ENCODE peak calls at places on chromosome 18, in eight cellular contexts. L is PC-3; D is right lobe of liver; G is PC-9; K is CD8-positive, alpha-beta memory T cell; V is right atrium auricular region; I is OCI-LY7; Z is fibroblast of lung. O is an unnamed sample.

GRCh38 chr18:42801706-42802105 is 313.8 kb downstream of the RIT2 start:
- DNase-seq in K (no peak), Z (peak; percentile 59), D (no peak), V (no peak), G (no peak), I (no peak), L (no peak), O (no peak)

GRCh38 chr18:50283469-50284209 is 2.3 kb upstream of the MBD1 start:
- DNase-seq in G (no peak), I (no peak), D (peak; percentile 37), V (no peak), Z (no peak), L (no peak), K (peak; percentile 61), O (peak; percentile 43)

GRCh38 chr18:3209859-3210569 is 9.8 kb downstream of the MYOM1 start:
- DNase-seq in Z (no peak), I (no peak), L (peak; percentile 71), D (no peak), G (peak; percentile 58), V (no peak), K (no peak), O (no peak)

GRCh38 chr18:7221424-7222155 is 9.3 kb upstream of the LRRC30 start:
- DNase-seq in I (peak; percentile 33), G (peak; percentile 35), L (peak; percentile 81), Z (peak; percentile 62), V (no peak), D (peak; percentile 52), K (no peak), O (no peak)

GRCh38 chr18:9876867-9877654 is 8.7 kb upstream of the TXNDC2 start:
- DNase-seq in K (no peak), L (peak; percentile 13), V (peak; percentile 86), G (peak; percentile 96), I (no peak), D (no peak), Z (peak; percentile 93), O (no peak)

GRCh38 chr18:77008006-77008405 is 124.6 kb downstream of the MBP start:
- DNase-seq in V (no peak), D (peak; percentile 39), I (no peak), L (no peak), G (no peak), K (no peak), Z (no peak), O (no peak)

GRCh38 chr18:33269223-33269622 is 171.3 kb downstream of the CCDC178 start:
- DNase-seq in I (no peak), Z (no peak), G (no peak), L (no peak), V (no peak), D (no peak), K (no peak), O (no peak)

GRCh38 chr18:54117853-54118773 is 106.4 kb downstream of the MBD2 start:
- DNase-seq in V (no peak), D (no peak), L (no peak), Z (no peak), G (no peak), I (no peak), K (no peak), O (no peak)

GRCh38 chr18:44815108-44815507 is 134.4 kb downstream of the SETBP1 start:
- DNase-seq in I (no peak), Z (no peak), V (no peak), D (no peak), K (no peak), G (no peak), L (no peak), O (no peak)

GRCh38 chr18:73509460-73509859 is 638.2 kb downstream of the FBXO15 start:
- DNase-seq in K (no peak), D (no peak), G (no peak), I (no peak), V (no peak), Z (peak; percentile 69), L (no peak), O (no peak)

GRCh38 chr18:26057208-26057821 is 33.1 kb downstream of the SS18 start:
- DNase-seq in G (no peak), K (no peak), L (no peak), D (no peak), V (no peak), Z (peak; percentile 69), I (no peak), O (no peak)

GRCh38 chr18:77448046-77448445 is 198.4 kb downstream of the GALR1 start:
- DNase-seq in D (no peak), Z (no peak), I (no peak), G (no peak), L (no peak), V (no peak), K (no peak), O (no peak)

GRCh38 chr18:44771957-44772917 is 91.5 kb downstream of the SETBP1 start:
- DNase-seq in L (no peak), G (no peak), D (peak; percentile 75), I (no peak), Z (peak; percentile 13), K (no peak), V (no peak), O (no peak)

GRCh38 chr18:25298853-25299274 is 53.1 kb downstream of the ZNF521 start:
- DNase-seq in D (no peak), L (peak; percentile 89), V (no peak), K (no peak), I (no peak), Z (peak; percentile 93), G (no peak), O (no peak)

GRCh38 chr18:29749699-29750098 is 1292.8 kb downstream of the DSC3 start:
- DNase-seq in I (no peak), K (no peak), Z (peak; percentile 49), D (no peak), L (peak; percentile 32), V (no peak), G (no peak), O (no peak)

GRCh38 chr18:43893001-43893637 is 615.8 kb upstream of the SYT4 start:
- DNase-seq in K (no peak), Z (peak; percentile 99), D (no peak), V (no peak), G (no peak), I (no peak), L (peak; percentile 69), O (no peak)

GRCh38 chr18:3153107-3153704 is 66.6 kb downstream of the MYOM1 start:
- DNase-seq in I (no peak), Z (no peak), V (no peak), D (no peak), L (peak; percentile 22), K (no peak), G (no peak), O (no peak)

GRCh38 chr18:22113144-22113813 is 56.1 kb upstream of the GATA6 start:
- DNase-seq in Z (no peak), D (peak; percentile 97), K (no peak), G (peak; percentile 43), V (no peak), L (no peak), I (no peak), O (no peak)

DNA sequence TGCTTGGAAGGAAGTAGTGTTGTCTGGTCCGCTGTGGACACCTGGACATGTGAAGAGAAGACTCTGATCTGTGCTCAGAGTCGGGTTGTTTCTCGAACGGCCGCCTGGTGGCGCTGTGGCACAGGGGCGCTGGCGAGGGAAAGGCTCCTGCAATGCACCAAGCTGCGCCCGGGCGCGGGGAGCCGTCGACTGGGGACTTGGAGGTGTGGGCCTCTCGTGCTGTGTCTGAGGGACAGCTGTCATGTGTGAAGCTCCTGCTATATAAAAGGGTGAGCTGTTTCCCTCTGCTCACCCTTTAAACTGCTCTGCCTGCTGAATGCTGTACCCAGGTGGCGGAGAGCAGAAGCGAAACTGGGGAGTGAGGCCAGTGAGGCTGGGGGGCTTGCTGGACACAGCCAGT is 44.0 kb downstream of the GNAL start:
- DNase-seq in V (peak; percentile 79), Z (peak; percentile 38), L (peak; percentile 85), D (peak; percentile 81), K (peak; percentile 66), G (peak; percentile 51), I (peak; percentile 71), O (peak; percentile 44)
- H3K4me3 ChIP-seq in V (no peak overlapping the region), Z (peak overlapping the region; percentile 26), L (peak overlapping the region; percentile 58), D (no peak overlapping the region), K (no peak overlapping the region), G (peak overlapping the region; percentile 25), I (peak overlapping the region; percentile 21), O (no peak overlapping the region)

GRCh38 chr18:58212274-58212673 is 168.2 kb downstream of the NEDD4L start:
- DNase-seq in V (no peak), K (no peak), D (no peak), I (no peak), Z (no peak), G (no peak), L (no peak), O (no peak)

GRCh38 chr18:58207520-58208152 is 163.6 kb downstream of the NEDD4L start:
- DNase-seq in D (peak; percentile 64), V (no peak), G (no peak), K (no peak), I (no peak), Z (no peak), L (no peak), O (no peak)

GRCh38 chr18:58211510-58211909 is 167.5 kb downstream of the NEDD4L start:
- DNase-seq in V (no peak), L (no peak), I (no peak), G (no peak), K (no peak), Z (no peak), D (no peak), O (no peak)

GRCh38 chr18:58208207-58208944 is 164.3 kb downstream of the NEDD4L start:
- DNase-seq in Z (peak; percentile 45), I (no peak), L (peak; percentile 42), K (no peak), D (no peak), G (peak; percentile 66), V (no peak), O (no peak)

GRCh38 chr18:58209326-58209725 is 165.3 kb downstream of the NEDD4L start:
- DNase-seq in V (no peak), I (no peak), Z (peak; percentile 62), D (no peak), K (no peak), L (peak; percentile 69), G (no peak), O (no peak)
- H3K4me1 ChIP-seq in V (no peaks in the 10 kb centered on the region), I (no peaks in the 10 kb centered on the region), Z (peaks cover 23% of the 10 kb centered on the region), D (no peaks in the 10 kb centered on the region), K (peaks cover 6% of the 10 kb centered on the region), L (peaks cover 52% of the 10 kb centered on the region), G (peaks cover 63% of the 10 kb centered on the region), O (peaks cover 14% of the 10 kb centered on the region)

GRCh38 chr18:80148316-80149199 is 39.5 kb downstream of the ADNP2 start:
- DNase-seq in K (no peak), D (no peak), V (no peak), I (no peak), L (no peak), G (no peak), Z (no peak), O (no peak)
- H3K4me3 ChIP-seq in K (peak overlapping the region; percentile 68), D (peak overlapping the region; percentile 61), V (peak overlapping the region; percentile 40), I (no peak overlapping the region), L (peak overlapping the region; percentile 83), G (no peak overlapping the region), Z (peak overlapping the region; percentile 57), O (no peak overlapping the region)

GRCh38 chr18:36028859-36029258 is 38.5 kb downstream of the RPRD1A start:
- DNase-seq in I (no peak), G (no peak), Z (peak; percentile 70), D (no peak), L (no peak), K (no peak), V (no peak), O (no peak)

GRCh38 chr18:36020174-36020711 is 47.1 kb downstream of the RPRD1A start:
- DNase-seq in Z (no peak), K (no peak), G (no peak), D (no peak), V (no peak), I (no peak), L (no peak), O (no peak)

GRCh38 chr18:36025025-36025424 is 42.3 kb downstream of the RPRD1A start:
- DNase-seq in L (no peak), I (no peak), V (no peak), D (no peak), Z (peak; percentile 82), G (no peak), K (no peak), O (no peak)

GRCh38 chr18:36023336-36023735 is 44.0 kb downstream of the RPRD1A start:
- DNase-seq in L (no peak), Z (no peak), K (no peak), G (no peak), I (no peak), V (no peak), D (no peak), O (no peak)
- H3K4me1 ChIP-seq in L (no peaks in the 10 kb centered on the region), Z (peaks cover 4% of the 10 kb centered on the region), K (no peaks in the 10 kb centered on the region), G (no peaks in the 10 kb centered on the region), I (no peaks in the 10 kb centered on the region), V (no peaks in the 10 kb centered on the region), D (no peaks in the 10 kb centered on the region), O (no peaks in the 10 kb centered on the region)